ENCODE peak calls at places on chromosome 16, in five cellular contexts. N is tibial artery; Y is Right ventricle myocardium inferior; T is stimulated activated CD4-positive, alpha-beta T cell treated with anti-CD3 and anti-CD28 coated beads, Interleukin-15, amount 100 ng/mL, for 24 hours; B is HFF-Myc. O is an unnamed sample.

GRCh38 chr16:554640-555413 is 5.4 kb upstream of the PRR35 start:
- DNase-seq in T (no peak), Y (no peak), N (no peak), B (no peak), O (no peak)

GRCh38 chr16:70705056-70705455 is 19.2 kb upstream of the MTSS2 start:
- DNase-seq in B (no peak), N (peak), Y (no peak), T (no peak), O (no peak)

GRCh38 chr16:1326946-1327618 is 6.4 kb upstream of the BAIAP3 start:
- DNase-seq in B (no peak), T (no peak), N (no peak), Y (no peak), O (no peak)

GRCh38 chr16:87431926-87432325 is 39.8 kb downstream of the MAP1LC3B start:
- DNase-seq in N (no peak), Y (no peak), B (peak), T (no peak), O (peak)

GRCh38 chr16:64455275-64455674 is 666.6 kb downstream of the CDH11 start:
- DNase-seq in Y (no peak), B (no peak), N (no peak), T (no peak), O (peak)

GRCh38 chr16:1971678-1972489 is at the start of gene TBL3:
- DNase-seq in B (peak), N (peak), Y (peak), T (peak), O (peak)

GRCh38 chr16:48384305-48384981 is 770 bp downstream of the SIAH1 start:
- DNase-seq in T (peak), B (no peak), N (peak), Y (peak), O (peak)

GRCh38 chr16:68873635-68874471 is 30.5 kb downstream of the TANGO6 start:
- DNase-seq in Y (no peak), N (no peak), B (no peak), T (no peak), O (no peak)

GRCh38 chr16:70341600-70341999 is 5.1 kb upstream of the DDX19A start:
- DNase-seq in B (no peak), Y (no peak), N (no peak), T (no peak), O (no peak)

GRCh38 chr16:68737730-68738590 is 868 bp downstream of the CDH1 start:
- DNase-seq in Y (no peak), N (no peak), B (no peak), T (no peak), O (peak)

GRCh38 chr16:15990902-15991301 is 41.5 kb downstream of the ABCC1 start:
- DNase-seq in B (no peak), Y (no peak), T (no peak), N (no peak), O (no peak)

GRCh38 chr16:2969545-2970521 is 685 bp downstream of the PAQR4 start:
- DNase-seq in T (peak), N (no peak), B (no peak), Y (peak), O (peak)

GRCh38 chr16:66344533-66345145 is 21.9 kb upstream of the CDH5 start:
- DNase-seq in N (no peak), B (no peak), Y (no peak), T (peak), O (peak)

GRCh38 chr16:59683709-59684108 is 949.6 kb upstream of the GOT2 start:
- DNase-seq in Y (no peak), T (no peak), N (no peak), B (no peak), O (peak)

GRCh38 chr16:53052519-53053501 is at the start of gene CHD9NB:
- DNase-seq in T (peak), B (peak), Y (no peak), N (no peak), O (peak)

GRCh38 chr16:19123535-19124178 is 9.9 kb downstream of the ITPRIPL2 start:
- DNase-seq in N (no peak), T (no peak), Y (no peak), B (no peak), O (no peak)

GRCh38 chr16:9148376-9149015 is 57.1 kb downstream of the HAPSTR1 start:
- DNase-seq in N (no peak), T (no peak), Y (no peak), B (no peak), O (no peak)

GRCh38 chr16:4021916-4022315 is 94.3 kb downstream of the ADCY9 start:
- DNase-seq in T (no peak), N (no peak), Y (no peak), B (no peak), O (no peak)

GRCh38 chr16:85607331-85607765 is 5.8 kb upstream of the GSE1 start:
- DNase-seq in B (no peak), Y (no peak), N (no peak), T (peak), O (no peak)

GRCh38 chr16:29745853-29746345 is at the start of gene C16orf54:
- DNase-seq in T (peak), N (peak), B (no peak), Y (peak), O (no peak)

GRCh38 chr16:86929149-86929871 is 351.0 kb downstream of the FOXL1 start:
- DNase-seq in T (no peak), N (peak), B (no peak), Y (no peak), O (no peak)

GRCh38 chr16:15613676-15614075 is 29.3 kb downstream of the MARF1 start:
- DNase-seq in T (no peak), B (no peak), Y (no peak), N (no peak), O (peak)

GRCh38 chr16:77991701-77992100 is 30.6 kb upstream of the CLEC3A start:
- DNase-seq in Y (no peak), B (no peak), N (no peak), T (no peak), O (peak)